ENCODE peak calls at places on chromosomes 11 and 22, in four cellular contexts. One of them, this sample, is unnamed.

GRCh38 chr22:21603973-21604372 is 25.8 kb downstream of the YDJC start:
- ATAC-seq in K562: peak
- ATAC-seq in A549: no peak
- ATAC-seq in HepG2: no peak
- ATAC-seq in this sample: no peak

GRCh38 chr11:120186799-120187591 is 23.8 kb upstream of the OAF start:
- ATAC-seq in K562: no peak
- ATAC-seq in A549: no peak
- ATAC-seq in HepG2: peak
- ATAC-seq in this sample: no peak

GRCh38 chr11:103069367-103069766 is 22.6 kb downstream of the DCUN1D5 start:
- ATAC-seq in K562: peak
- ATAC-seq in A549: no peak
- ATAC-seq in HepG2: no peak
- ATAC-seq in this sample: no peak

GRCh38 chr22:28951530-28951929 is 68.2 kb downstream of the ZNRF3 start:
- ATAC-seq in K562: no peak
- ATAC-seq in A549: no peak
- ATAC-seq in HepG2: peak
- ATAC-seq in this sample: no peak

GRCh38 chr22:17348464-17349103 is 20.7 kb upstream of the CECR2 start:
- ATAC-seq in K562: no peak
- ATAC-seq in A549: peak
- ATAC-seq in HepG2: no peak
- ATAC-seq in this sample: no peak

GRCh38 chr11:117900720-117901440 is 24.4 kb upstream of the FXYD6 start:
- ATAC-seq in K562: no peak
- ATAC-seq in A549: no peak
- ATAC-seq in HepG2: no peak
- ATAC-seq in this sample: no peak

GRCh38 chr11:61888043-61888442 is 3.3 kb downstream of the FADS3 start:
- ATAC-seq in K562: no peak
- ATAC-seq in A549: peak
- ATAC-seq in HepG2: no peak
- ATAC-seq in this sample: peak

GRCh38 chr11:47533690-47534135 is 19.2 kb downstream of the CELF1 start:
- ATAC-seq in K562: no peak
- ATAC-seq in A549: no peak
- ATAC-seq in HepG2: no peak
- ATAC-seq in this sample: peak

GRCh38 chr11:9855579-9856260 is 191.8 kb downstream of the SWAP70 start:
- ATAC-seq in K562: no peak
- ATAC-seq in A549: no peak
- ATAC-seq in HepG2: no peak
- ATAC-seq in this sample: no peak

GRCh38 chr11:84526250-84526649 is 1100.9 kb downstream of the DLG2 start:
- ATAC-seq in K562: no peak
- ATAC-seq in A549: no peak
- ATAC-seq in HepG2: no peak
- ATAC-seq in this sample: no peak

GRCh38 chr22:32672542-32672941 is 129.0 kb upstream of the TIMP3 start:
- ATAC-seq in K562: no peak
- ATAC-seq in A549: no peak
- ATAC-seq in HepG2: no peak
- ATAC-seq in this sample: no peak

GRCh38 chr11:92948116-92948515 is 21.3 kb upstream of the MTNR1B start:
- ATAC-seq in K562: no peak
- ATAC-seq in A549: peak
- ATAC-seq in HepG2: peak
- ATAC-seq in this sample: no peak

GRCh38 chr11:123254357-123254756 is 59.3 kb upstream of the CLMP start:
- ATAC-seq in K562: no peak
- ATAC-seq in A549: no peak
- ATAC-seq in HepG2: no peak
- ATAC-seq in this sample: no peak

GRCh38 chr11:64998690-64999431 is 2.1 kb upstream of the BATF2 start:
- ATAC-seq in K562: no peak
- ATAC-seq in A549: peak
- ATAC-seq in HepG2: peak
- ATAC-seq in this sample: no peak

GRCh38 chr11:65425105-65425970 is 2.7 kb downstream of the NEAT1 start:
- ATAC-seq in K562: no peak
- ATAC-seq in A549: no peak
- ATAC-seq in HepG2: no peak
- ATAC-seq in this sample: no peak

GRCh38 chr22:46119729-46120419 is 30.5 kb upstream of the PPARA start:
- ATAC-seq in K562: peak
- ATAC-seq in A549: no peak
- ATAC-seq in HepG2: no peak
- ATAC-seq in this sample: no peak

GRCh38 chr11:46391578-46392420 is at the start of gene CHRM4:
- ATAC-seq in K562: peak
- ATAC-seq in A549: peak
- ATAC-seq in HepG2: peak
- ATAC-seq in this sample: no peak

GRCh38 chr11:45900916-45901617 is 6.0 kb downstream of the FREY1 start:
- ATAC-seq in K562: no peak
- ATAC-seq in A549: no peak
- ATAC-seq in HepG2: no peak
- ATAC-seq in this sample: no peak

DNA sequence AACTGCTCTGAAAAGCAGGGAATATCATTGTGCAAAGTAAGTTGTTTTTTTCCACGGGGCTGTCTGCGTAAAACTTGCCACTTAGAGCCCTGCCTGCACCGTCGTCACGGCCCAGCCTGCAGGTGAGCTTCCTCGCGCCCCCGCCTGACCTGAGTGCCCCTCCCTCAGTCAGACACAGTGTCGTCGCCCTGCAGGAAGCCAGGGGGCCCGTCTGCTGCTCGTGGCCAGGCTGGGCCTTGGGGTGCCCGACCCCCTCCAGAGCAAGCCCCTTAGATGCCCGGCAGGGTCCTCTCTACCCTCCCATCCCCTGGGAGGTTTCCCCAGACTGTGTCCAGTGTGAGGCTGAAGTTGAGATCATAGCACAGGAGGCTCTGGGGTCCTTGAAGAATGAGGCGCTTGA is 31.6 kb downstream of the SBF1 start:
- ATAC-seq in K562: no peak
- ATAC-seq in A549: no peak
- ATAC-seq in HepG2: no peak
- ATAC-seq in this sample: no peak
- TF ChIP-seq POLR2A in K562: no peak
- TF ChIP-seq POLR2A in A549: no peak
- TF ChIP-seq POLR2A in HepG2: no peak
- TF ChIP-seq POLR2A in this sample: no peak

GRCh38 chr11:1559103-1559951 is 12.7 kb downstream of the DUSP8 start:
- ATAC-seq in K562: no peak
- ATAC-seq in A549: peak
- ATAC-seq in HepG2: no peak
- ATAC-seq in this sample: peak
- TF ChIP-seq EP300 in K562: no peak
- TF ChIP-seq EP300 in A549: peak
- TF ChIP-seq EP300 in HepG2: no peak
- TF ChIP-seq EP300 in this sample: no peak

GRCh38 chr22:42855726-42856125 is 1.3 kb downstream of the ARFGAP3 start:
- ATAC-seq in K562: no peak
- ATAC-seq in A549: no peak
- ATAC-seq in HepG2: no peak
- ATAC-seq in this sample: no peak

GRCh38 chr22:42857845-42858481 is 890 bp upstream of the ARFGAP3 start:
- ATAC-seq in K562: no peak
- ATAC-seq in A549: no peak
- ATAC-seq in HepG2: no peak
- ATAC-seq in this sample: no peak

GRCh38 chr22:42856865-42857704 is at the start of gene ARFGAP3:
- ATAC-seq in K562: peak
- ATAC-seq in A549: peak
- ATAC-seq in HepG2: peak
- ATAC-seq in this sample: peak

GRCh38 chr22:42855211-42855610 is 1.9 kb downstream of the ARFGAP3 start:
- ATAC-seq in K562: no peak
- ATAC-seq in A549: no peak
- ATAC-seq in HepG2: no peak
- ATAC-seq in this sample: no peak

GRCh38 chr22:42856179-42856864 is 751 bp downstream of the ARFGAP3 start:
- ATAC-seq in K562: peak
- ATAC-seq in A549: peak
- ATAC-seq in HepG2: peak
- ATAC-seq in this sample: peak
- TF ChIP-seq POLR2A in K562: no peak
- TF ChIP-seq POLR2A in A549: no peak
- TF ChIP-seq POLR2A in HepG2: no peak
- TF ChIP-seq POLR2A in this sample: no peak

DNA sequence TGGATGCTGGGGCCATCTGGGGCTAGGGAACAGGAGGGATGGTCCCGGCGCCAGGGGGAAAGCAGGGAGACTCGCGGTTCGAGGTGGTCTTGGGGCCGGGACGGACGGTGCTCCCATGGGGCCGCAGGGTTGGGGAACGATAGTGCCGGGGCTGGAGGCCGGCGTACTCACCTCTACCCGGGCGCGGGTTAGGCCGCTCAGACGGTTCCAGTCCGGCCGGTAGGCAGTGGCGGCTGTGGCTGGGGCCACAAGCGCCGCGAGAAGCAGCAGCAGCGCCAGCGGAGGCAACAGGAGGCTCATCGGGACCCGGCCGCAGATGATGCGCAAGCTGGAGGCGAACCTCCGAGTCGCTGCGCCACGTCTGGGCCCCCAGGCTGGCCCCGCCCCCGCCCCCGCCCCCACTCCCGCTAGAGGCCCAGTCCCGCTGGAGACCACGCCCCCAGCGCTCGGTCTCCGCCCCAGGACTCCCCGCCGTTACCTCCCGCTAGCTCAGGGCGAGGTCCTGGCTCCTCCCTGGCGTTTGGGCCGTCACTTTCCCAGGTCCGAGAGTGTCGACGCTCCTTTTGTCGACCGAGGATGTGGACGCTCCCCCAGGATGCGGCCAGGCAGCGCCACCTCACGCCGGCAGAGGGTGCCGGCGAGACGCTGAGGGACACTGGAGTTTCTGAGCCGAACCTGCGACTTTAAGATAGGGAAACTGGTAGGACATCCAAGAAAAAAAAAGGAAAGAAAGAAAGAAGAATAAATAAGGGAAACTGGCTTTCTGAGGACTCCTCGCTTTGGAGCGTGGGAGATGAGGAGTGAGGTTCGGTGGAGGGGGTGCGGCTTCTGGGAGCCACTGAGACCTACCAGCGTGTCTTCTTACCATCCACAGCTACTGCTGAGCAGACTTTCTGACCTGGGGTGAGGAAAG is at the start of gene SELENOM:
- ATAC-seq in K562: peak
- ATAC-seq in A549: peak
- ATAC-seq in HepG2: peak
- ATAC-seq in this sample: peak
- TF ChIP-seq EP300 in K562: no peak
- TF ChIP-seq EP300 in A549: no peak
- TF ChIP-seq EP300 in HepG2: no peak
- TF ChIP-seq EP300 in this sample: no peak

DNA sequence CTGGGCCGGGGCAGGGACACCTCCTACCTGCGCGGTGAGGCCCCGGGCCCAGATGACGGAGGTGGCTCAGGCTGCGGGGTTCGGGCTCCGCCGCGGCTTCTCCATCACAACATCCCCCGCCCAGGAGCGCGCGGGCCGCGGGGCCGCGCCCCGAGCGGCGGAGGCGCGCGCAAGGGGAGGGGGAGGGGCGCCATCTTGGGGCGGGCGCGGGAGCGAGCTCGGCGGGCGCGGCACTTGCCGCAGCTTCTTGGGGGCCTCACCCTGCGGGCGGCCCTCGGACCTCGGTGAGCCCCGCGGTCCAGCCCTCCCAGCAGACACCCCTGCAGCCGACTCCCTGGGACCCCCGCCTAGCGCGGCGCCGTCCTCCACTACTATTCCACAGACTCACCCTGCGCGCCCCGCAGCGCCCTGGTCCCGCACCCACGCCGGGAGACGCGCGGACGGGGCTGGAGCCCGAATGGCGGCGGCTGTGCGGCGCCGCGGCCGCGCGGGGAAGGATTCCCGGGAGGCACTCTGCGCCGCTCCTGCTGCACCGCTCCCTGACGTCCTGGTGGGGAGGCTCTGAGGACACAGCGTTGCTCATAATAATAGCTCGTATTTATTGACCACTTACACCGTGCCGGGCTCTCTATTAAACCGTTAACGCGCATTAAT is at the start of gene APBB1:
- ATAC-seq in K562: peak
- ATAC-seq in A549: peak
- ATAC-seq in HepG2: peak
- ATAC-seq in this sample: peak
- TF ChIP-seq POLR2A in K562: no peak
- TF ChIP-seq POLR2A in A549: peak
- TF ChIP-seq POLR2A in HepG2: no peak
- TF ChIP-seq POLR2A in this sample: peak

GRCh38 chr11:69014084-69014935 is 1.3 kb upstream of the MRGPRF start:
- ATAC-seq in K562: no peak
- ATAC-seq in A549: no peak
- ATAC-seq in HepG2: peak
- ATAC-seq in this sample: peak
- TF ChIP-seq EP300 in K562: no peak
- TF ChIP-seq EP300 in A549: no peak
- TF ChIP-seq EP300 in HepG2: no peak
- TF ChIP-seq EP300 in this sample: peak

GRCh38 chr11:110828086-110828485 is 115.8 kb upstream of the ARHGAP20 start:
- ATAC-seq in K562: no peak
- ATAC-seq in A549: no peak
- ATAC-seq in HepG2: no peak
- ATAC-seq in this sample: no peak

GRCh38 chr11:110830344-110831141 is 118.3 kb upstream of the ARHGAP20 start:
- ATAC-seq in K562: no peak
- ATAC-seq in A549: no peak
- ATAC-seq in HepG2: no peak
- ATAC-seq in this sample: no peak

GRCh38 chr11:110829873-110830272 is 117.6 kb upstream of the ARHGAP20 start:
- ATAC-seq in K562: no peak
- ATAC-seq in A549: no peak
- ATAC-seq in HepG2: no peak
- ATAC-seq in this sample: no peak

GRCh38 chr11:110824912-110825311 is 112.7 kb upstream of the ARHGAP20 start:
- ATAC-seq in K562: no peak
- ATAC-seq in A549: no peak
- ATAC-seq in HepG2: no peak
- ATAC-seq in this sample: no peak

GRCh38 chr11:110827276-110827675 is 115.0 kb upstream of the ARHGAP20 start:
- ATAC-seq in K562: no peak
- ATAC-seq in A549: no peak
- ATAC-seq in HepG2: no peak
- ATAC-seq in this sample: no peak
- TF ChIP-seq POLR2A in K562: no peak
- TF ChIP-seq POLR2A in A549: no peak
- TF ChIP-seq POLR2A in HepG2: no peak
- TF ChIP-seq POLR2A in this sample: no peak

GRCh38 chr22:30209642-30210041 is 36.9 kb downstream of the LIF start:
- ATAC-seq in K562: no peak
- ATAC-seq in A549: no peak
- ATAC-seq in HepG2: no peak
- ATAC-seq in this sample: no peak
- TF ChIP-seq EP300 in K562: no peak
- TF ChIP-seq EP300 in A549: no peak
- TF ChIP-seq EP300 in HepG2: no peak
- TF ChIP-seq EP300 in this sample: no peak

This sample was measured in gastroesophageal sphincter.